ENCODE peak calls at places on chromosomes 13 and 19, in nine cellular contexts. One of them, this sample, is unnamed.

GRCh38 chr19:47230122-47230920 is 678 bp downstream of the BBC3 start:
- DNase-seq in GM23248: peak
- DNase-seq in HEK293T: peak
- DNase-seq in progenitor cell of endocrine pancreas: peak
- DNase-seq in endothelial cell: peak
- DNase-seq in esophagus muscularis mucosa: no peak
- DNase-seq in iPS DF 19.7: no peak
- DNase-seq in activated naive CD8-positive, alpha-beta T cell treated with anti-CD3 and anti-CD28 coated beads, Interleukin-2, amount 50 U/mL, for 24 hours: peak
- DNase-seq in NCI-H2029: no peak
- DNase-seq in this sample: peak

GRCh38 chr19:42465827-42466280 is 23.1 kb upstream of the CXCL17 start:
- DNase-seq in GM23248: no peak
- DNase-seq in HEK293T: no peak
- DNase-seq in progenitor cell of endocrine pancreas: no peak
- DNase-seq in endothelial cell: no peak
- DNase-seq in esophagus muscularis mucosa: no peak
- DNase-seq in iPS DF 19.7: no peak
- DNase-seq in activated naive CD8-positive, alpha-beta T cell treated with anti-CD3 and anti-CD28 coated beads, Interleukin-2, amount 50 U/mL, for 24 hours: no peak
- DNase-seq in NCI-H2029: no peak
- DNase-seq in this sample: no peak

GRCh38 chr13:74046461-74046860 is 87.7 kb downstream of the KLF12 start:
- DNase-seq in GM23248: peak
- DNase-seq in HEK293T: no peak
- DNase-seq in progenitor cell of endocrine pancreas: no peak
- DNase-seq in endothelial cell: no peak
- DNase-seq in esophagus muscularis mucosa: no peak
- DNase-seq in iPS DF 19.7: no peak
- DNase-seq in activated naive CD8-positive, alpha-beta T cell treated with anti-CD3 and anti-CD28 coated beads, Interleukin-2, amount 50 U/mL, for 24 hours: no peak
- DNase-seq in NCI-H2029: no peak
- DNase-seq in this sample: no peak

GRCh38 chr19:51158474-51159129 is 16.5 kb downstream of the SIGLEC7 start:
- DNase-seq in GM23248: peak
- DNase-seq in HEK293T: peak
- DNase-seq in progenitor cell of endocrine pancreas: peak
- DNase-seq in endothelial cell: peak
- DNase-seq in esophagus muscularis mucosa: no peak
- DNase-seq in iPS DF 19.7: peak
- DNase-seq in activated naive CD8-positive, alpha-beta T cell treated with anti-CD3 and anti-CD28 coated beads, Interleukin-2, amount 50 U/mL, for 24 hours: peak
- DNase-seq in NCI-H2029: no peak
- DNase-seq in this sample: peak

GRCh38 chr13:44932850-44933251 is 56.4 kb downstream of the NUFIP1 start:
- DNase-seq in GM23248: peak
- DNase-seq in HEK293T: no peak
- DNase-seq in progenitor cell of endocrine pancreas: no peak
- DNase-seq in endothelial cell: peak
- DNase-seq in esophagus muscularis mucosa: no peak
- DNase-seq in iPS DF 19.7: no peak
- DNase-seq in activated naive CD8-positive, alpha-beta T cell treated with anti-CD3 and anti-CD28 coated beads, Interleukin-2, amount 50 U/mL, for 24 hours: no peak
- DNase-seq in NCI-H2029: no peak
- DNase-seq in this sample: no peak

GRCh38 chr13:52787212-52787611 is 47.6 kb upstream of the CNMD start:
- DNase-seq in GM23248: no peak
- DNase-seq in HEK293T: no peak
- DNase-seq in progenitor cell of endocrine pancreas: no peak
- DNase-seq in endothelial cell: no peak
- DNase-seq in esophagus muscularis mucosa: no peak
- DNase-seq in iPS DF 19.7: no peak
- DNase-seq in activated naive CD8-positive, alpha-beta T cell treated with anti-CD3 and anti-CD28 coated beads, Interleukin-2, amount 50 U/mL, for 24 hours: no peak
- DNase-seq in NCI-H2029: no peak
- DNase-seq in this sample: no peak

GRCh38 chr13:106488671-106489070 is 46.8 kb downstream of the EFNB2 start:
- DNase-seq in GM23248: no peak
- DNase-seq in HEK293T: no peak
- DNase-seq in progenitor cell of endocrine pancreas: no peak
- DNase-seq in endothelial cell: no peak
- DNase-seq in esophagus muscularis mucosa: no peak
- DNase-seq in iPS DF 19.7: no peak
- DNase-seq in activated naive CD8-positive, alpha-beta T cell treated with anti-CD3 and anti-CD28 coated beads, Interleukin-2, amount 50 U/mL, for 24 hours: no peak
- DNase-seq in NCI-H2029: no peak
- DNase-seq in this sample: no peak

GRCh38 chr19:19451429-19452240 is 46.2 kb downstream of the GATAD2A start:
- DNase-seq in GM23248: no peak
- DNase-seq in HEK293T: no peak
- DNase-seq in progenitor cell of endocrine pancreas: no peak
- DNase-seq in endothelial cell: no peak
- DNase-seq in esophagus muscularis mucosa: no peak
- DNase-seq in iPS DF 19.7: no peak
- DNase-seq in activated naive CD8-positive, alpha-beta T cell treated with anti-CD3 and anti-CD28 coated beads, Interleukin-2, amount 50 U/mL, for 24 hours: peak
- DNase-seq in NCI-H2029: no peak
- DNase-seq in this sample: no peak

GRCh38 chr19:30391554-30392551 is 19.7 kb downstream of the ZNF536 start:
- DNase-seq in GM23248: no peak
- DNase-seq in HEK293T: peak
- DNase-seq in progenitor cell of endocrine pancreas: no peak
- DNase-seq in endothelial cell: no peak
- DNase-seq in esophagus muscularis mucosa: peak
- DNase-seq in iPS DF 19.7: no peak
- DNase-seq in activated naive CD8-positive, alpha-beta T cell treated with anti-CD3 and anti-CD28 coated beads, Interleukin-2, amount 50 U/mL, for 24 hours: no peak
- DNase-seq in NCI-H2029: no peak
- DNase-seq in this sample: no peak

GRCh38 chr19:2333027-2333806 is 4.7 kb downstream of the SPPL2B start:
- DNase-seq in GM23248: no peak
- DNase-seq in HEK293T: no peak
- DNase-seq in progenitor cell of endocrine pancreas: no peak
- DNase-seq in endothelial cell: no peak
- DNase-seq in esophagus muscularis mucosa: no peak
- DNase-seq in iPS DF 19.7: no peak
- DNase-seq in activated naive CD8-positive, alpha-beta T cell treated with anti-CD3 and anti-CD28 coated beads, Interleukin-2, amount 50 U/mL, for 24 hours: no peak
- DNase-seq in NCI-H2029: peak
- DNase-seq in this sample: no peak

GRCh38 chr13:113537909-113538688 is 46.5 kb upstream of the TFDP1 start:
- DNase-seq in GM23248: no peak
- DNase-seq in HEK293T: no peak
- DNase-seq in progenitor cell of endocrine pancreas: no peak
- DNase-seq in endothelial cell: no peak
- DNase-seq in esophagus muscularis mucosa: no peak
- DNase-seq in iPS DF 19.7: no peak
- DNase-seq in activated naive CD8-positive, alpha-beta T cell treated with anti-CD3 and anti-CD28 coated beads, Interleukin-2, amount 50 U/mL, for 24 hours: no peak
- DNase-seq in NCI-H2029: no peak
- DNase-seq in this sample: no peak

GRCh38 chr19:16615788-16616187 is 12.2 kb downstream of the MED26 start:
- DNase-seq in GM23248: no peak
- DNase-seq in HEK293T: no peak
- DNase-seq in progenitor cell of endocrine pancreas: no peak
- DNase-seq in endothelial cell: no peak
- DNase-seq in esophagus muscularis mucosa: no peak
- DNase-seq in iPS DF 19.7: no peak
- DNase-seq in activated naive CD8-positive, alpha-beta T cell treated with anti-CD3 and anti-CD28 coated beads, Interleukin-2, amount 50 U/mL, for 24 hours: no peak
- DNase-seq in NCI-H2029: no peak
- DNase-seq in this sample: no peak

GRCh38 chr13:110518571-110518970 is 43.0 kb downstream of the RAB20 start:
- DNase-seq in GM23248: no peak
- DNase-seq in HEK293T: no peak
- DNase-seq in progenitor cell of endocrine pancreas: no peak
- DNase-seq in endothelial cell: no peak
- DNase-seq in esophagus muscularis mucosa: no peak
- DNase-seq in iPS DF 19.7: no peak
- DNase-seq in activated naive CD8-positive, alpha-beta T cell treated with anti-CD3 and anti-CD28 coated beads, Interleukin-2, amount 50 U/mL, for 24 hours: no peak
- DNase-seq in NCI-H2029: no peak
- DNase-seq in this sample: no peak

GRCh38 chr13:31887311-31887710 is 144.3 kb upstream of the FRY start:
- DNase-seq in GM23248: peak
- DNase-seq in HEK293T: no peak
- DNase-seq in progenitor cell of endocrine pancreas: no peak
- DNase-seq in endothelial cell: no peak
- DNase-seq in esophagus muscularis mucosa: no peak
- DNase-seq in iPS DF 19.7: no peak
- DNase-seq in activated naive CD8-positive, alpha-beta T cell treated with anti-CD3 and anti-CD28 coated beads, Interleukin-2, amount 50 U/mL, for 24 hours: no peak
- DNase-seq in NCI-H2029: no peak
- DNase-seq in this sample: no peak

GRCh38 chr19:18423258-18424020 is 4.2 kb downstream of the SSBP4 start:
- DNase-seq in GM23248: no peak
- DNase-seq in HEK293T: no peak
- DNase-seq in progenitor cell of endocrine pancreas: no peak
- DNase-seq in endothelial cell: no peak
- DNase-seq in esophagus muscularis mucosa: no peak
- DNase-seq in iPS DF 19.7: no peak
- DNase-seq in activated naive CD8-positive, alpha-beta T cell treated with anti-CD3 and anti-CD28 coated beads, Interleukin-2, amount 50 U/mL, for 24 hours: no peak
- DNase-seq in NCI-H2029: no peak
- DNase-seq in this sample: no peak

GRCh38 chr19:13526552-13526951 is 20.3 kb upstream of the CACNA1A start:
- DNase-seq in GM23248: peak
- DNase-seq in HEK293T: peak
- DNase-seq in progenitor cell of endocrine pancreas: no peak
- DNase-seq in endothelial cell: no peak
- DNase-seq in esophagus muscularis mucosa: no peak
- DNase-seq in iPS DF 19.7: peak
- DNase-seq in activated naive CD8-positive, alpha-beta T cell treated with anti-CD3 and anti-CD28 coated beads, Interleukin-2, amount 50 U/mL, for 24 hours: peak
- DNase-seq in NCI-H2029: no peak
- DNase-seq in this sample: no peak

This sample was measured in CD4-positive, alpha-beta T cell.